ENCODE peak calls at places on chromosomes 16 and 17, in nine cellular contexts. X is activated T-helper 1 cell treated with Interleukin-2 at 50 U/mL for 16 hours; Z is stimulated activated CD4-positive, alpha-beta T cell treated with anti-CD3 and anti-CD28 coated beads, Interleukin-1b, Interleukin-23, amount 100 ng/mL, for 48 hours; K is activated effector memory CD4-positive, alpha-beta T cell treated with anti-CD3 and anti-CD28 coated beads, Interleukin-2, amount 50 U/mL, for 16 hours; A is H54; C is ACHN; I is anterior cingulate cortex; R is endothelial cell of umbilical vein; Y is heart right ventricle. U is an unnamed sample.

GRCh38 chr17:28416703-28417311 is 10.8 kb upstream of the SLC46A1 start:
- DNase-seq in Y (peak), Z (peak), K (peak), I (no peak), X (peak), A (peak), R (peak), C (peak), U (no peak)

GRCh38 chr17:74840989-74841666 is 18.6 kb downstream of the GRIN2C start:
- DNase-seq in C (no peak), K (no peak), R (no peak), X (no peak), Z (no peak), Y (peak), A (no peak), I (peak), U (peak)

GRCh38 chr17:5123343-5124124 is 7.7 kb downstream of the USP6 start:
- DNase-seq in K (peak), X (no peak), I (no peak), R (no peak), Z (no peak), A (no peak), Y (peak), C (no peak), U (peak)

GRCh38 chr17:28810437-28810836 is 32.2 kb downstream of the FAM222B start:
- DNase-seq in X (no peak), Y (no peak), K (no peak), I (no peak), R (no peak), Z (no peak), A (no peak), C (no peak), U (no peak)

GRCh38 chr17:29291163-29291752 is 2.7 kb downstream of the NUFIP2 start:
- DNase-seq in A (no peak), Z (no peak), X (no peak), K (no peak), C (peak), Y (peak), R (peak), I (peak), U (no peak)

GRCh38 chr17:7745748-7746470 is 28.4 kb downstream of the DNAH2 start:
- DNase-seq in C (peak), X (no peak), Y (no peak), R (peak), I (no peak), A (peak), Z (no peak), K (no peak), U (no peak)

GRCh38 chr16:85348921-85349334 is 236.7 kb upstream of the CIBAR2 start:
- DNase-seq in X (no peak), Z (no peak), A (no peak), Y (no peak), K (no peak), C (no peak), R (no peak), I (no peak), U (no peak)

GRCh38 chr17:60110586-60110985 is 31.9 kb upstream of the HEATR6 start:
- DNase-seq in X (no peak), C (no peak), Z (no peak), R (no peak), Y (no peak), K (no peak), A (no peak), I (no peak), U (no peak)

GRCh38 chr17:1362964-1363363 is 37.1 kb downstream of the YWHAE start:
- DNase-seq in C (no peak), Y (peak), R (no peak), X (no peak), Z (no peak), K (no peak), I (no peak), A (no peak), U (no peak)

GRCh38 chr16:84851192-84852127 is 31.7 kb downstream of the CRISPLD2 start:
- DNase-seq in K (no peak), I (no peak), C (peak), A (peak), X (no peak), Y (no peak), Z (no peak), R (no peak), U (no peak)

GRCh38 chr17:72295916-72296315 is 175.1 kb downstream of the SOX9 start:
- DNase-seq in Y (no peak), C (no peak), A (no peak), X (no peak), K (no peak), I (no peak), R (no peak), Z (no peak), U (no peak)

GRCh38 chr17:2624292-2624731 is 30.9 kb downstream of the PAFAH1B1 start:
- DNase-seq in K (no peak), Z (no peak), Y (no peak), R (no peak), I (no peak), A (no peak), C (no peak), X (no peak), U (no peak)

GRCh38 chr17:38798614-38799500 is 499 bp downstream of the PIP4K2B start:
- DNase-seq in K (peak), X (peak), Z (peak), R (peak), C (peak), A (peak), Y (peak), I (peak), U (peak)

GRCh38 chr17:18143044-18143936 is 34.7 kb downstream of the MYO15A start:
- DNase-seq in C (peak), X (no peak), K (no peak), A (no peak), I (no peak), R (no peak), Y (no peak), Z (no peak), U (no peak)

GRCh38 chr16:53504665-53505064 is 1.7 kb upstream of the AKTIP start:
- DNase-seq in Z (no peak), Y (no peak), I (no peak), A (no peak), C (peak), X (no peak), K (peak), R (peak), U (no peak)

GRCh38 chr17:46726106-46726670 is 92.3 kb downstream of the WNT3 start:
- DNase-seq in I (no peak), Y (no peak), C (peak), Z (no peak), X (no peak), K (no peak), R (no peak), A (no peak), U (no peak)

GRCh38 chr17:17713839-17714238 is 32.6 kb downstream of the RAI1 start:
- DNase-seq in I (no peak), A (no peak), K (no peak), X (no peak), R (no peak), Z (no peak), C (peak), Y (peak), U (peak)

GRCh38 chr16:15699819-15700218 is 49.8 kb downstream of the NDE1 start:
- DNase-seq in A (no peak), R (no peak), X (no peak), Z (no peak), Y (no peak), K (no peak), C (no peak), I (no peak), U (no peak)

GRCh38 chr17:13016881-13017622 is 775 bp downstream of the ELAC2 start:
- DNase-seq in K (no peak), R (no peak), I (no peak), Z (no peak), C (peak), A (peak), Y (no peak), X (no peak), U (no peak)

GRCh38 chr17:2406903-2407790 is 6.3 kb upstream of the MNT start:
- DNase-seq in A (peak), C (peak), R (peak), Y (peak), I (no peak), K (no peak), X (no peak), Z (no peak), U (peak)

GRCh38 chr16:19588661-19589060 is 33.2 kb downstream of the VPS35L start:
- DNase-seq in C (no peak), Z (no peak), A (no peak), Y (no peak), K (no peak), R (peak), I (no peak), X (no peak), U (no peak)

GRCh38 chr16:68289621-68290329 is 21.0 kb downstream of the SLC7A6OS start:
- DNase-seq in Z (peak), K (peak), R (peak), I (no peak), A (no peak), X (no peak), C (no peak), Y (no peak), U (no peak)

GRCh38 chr17:72087876-72088275 is 32.9 kb upstream of the SOX9 start:
- DNase-seq in C (no peak), Z (no peak), X (no peak), Y (no peak), R (no peak), K (no peak), A (no peak), I (no peak), U (no peak)

GRCh38 chr17:9346296-9346926 is 229.2 kb downstream of the STX8 start:
- DNase-seq in A (no peak), Z (no peak), C (no peak), K (no peak), R (no peak), Y (no peak), I (no peak), X (no peak), U (no peak)

GRCh38 chr17:43983515-43984411 is 20.7 kb upstream of the NAGS start:
- DNase-seq in Y (no peak), K (no peak), X (no peak), Z (no peak), A (no peak), I (no peak), C (no peak), R (no peak), U (peak)

GRCh38 chr16:57532251-57532625 is 4.1 kb downstream of the CCDC102A start:
- DNase-seq in C (no peak), Y (no peak), I (no peak), K (peak), X (no peak), A (no peak), R (no peak), Z (no peak), U (peak)

GRCh38 chr16:55257971-55258613 is 65.9 kb upstream of the IRX6 start:
- DNase-seq in K (peak), R (peak), Y (peak), X (peak), I (no peak), Z (peak), C (peak), A (peak), U (no peak)

GRCh38 chr17:38761612-38762011 is 9.1 kb downstream of the PSMB3 start:
- DNase-seq in K (peak), I (no peak), R (peak), Y (no peak), Z (peak), A (no peak), C (peak), X (no peak), U (no peak)

GRCh38 chr17:67588326-67588725 is 129.4 kb upstream of the NOL11 start:
- DNase-seq in I (no peak), Z (no peak), R (no peak), Y (no peak), X (no peak), K (no peak), A (no peak), C (no peak), U (no peak)

GRCh38 chr17:1714488-1714979 is 4.4 kb upstream of the TLCD2 start:
- DNase-seq in I (peak), Z (peak), R (peak), X (no peak), C (peak), A (peak), Y (peak), K (peak), U (peak)

GRCh38 chr16:4987580-4988374 is 29.6 kb downstream of the SEC14L5 start:
- DNase-seq in R (no peak), A (no peak), X (no peak), Z (no peak), Y (no peak), K (no peak), I (no peak), C (no peak), U (no peak)